ENCODE peak calls at places on chromosomes 2 and 18, in nine cellular contexts. R is stimulated activated CD4-positive, alpha-beta T cell treated with anti-CD3 and anti-CD28 coated beads, TNF-alpha, amount 100 ng/mL, for 1 hour; G is AG10803; C is nucleus accumbens; D is foreskin fibroblast; O is NCI-H1092 treated with DMSO at 0.1 percent for 48 hours; U is HS-5; Y is germinal center; I is NCI-H1694 treated with DMSO at 0.1 percent for 48 hours. T is an unnamed sample.

GRCh38 chr18:58842978-58843661 is 21.6 kb upstream of the ZNF532 start:
- DNase-seq in I (no peak), C (peak), O (no peak), U (no peak), Y (no peak), G (no peak), D (no peak), R (no peak), T (no peak)

GRCh38 chr2:38650717-38651116 is 15.2 kb upstream of the GALM start:
- DNase-seq in I (no peak), Y (no peak), G (no peak), D (no peak), O (no peak), U (no peak), C (no peak), R (no peak), T (no peak)

GRCh38 chr2:149741646-149742045 is 154.1 kb upstream of the MMADHC start:
- DNase-seq in U (peak), I (no peak), G (peak), D (peak), Y (no peak), O (no peak), C (no peak), R (no peak), T (no peak)

GRCh38 chr18:61608306-61608705 is 275.1 kb downstream of the CDH20 start:
- DNase-seq in D (no peak), R (no peak), Y (no peak), C (no peak), O (no peak), U (no peak), I (no peak), G (no peak), T (no peak)

GRCh38 chr2:229417906-229418305 is 146.8 kb upstream of the PID1 start:
- DNase-seq in O (peak), Y (no peak), D (no peak), R (no peak), C (no peak), I (no peak), U (no peak), G (no peak), T (no peak)

GRCh38 chr2:226795281-226796011 is 4.2 kb downstream of the IRS1 start:
- DNase-seq in C (no peak), O (no peak), R (no peak), Y (no peak), D (peak), G (peak), I (no peak), U (no peak), T (no peak)

GRCh38 chr2:226984461-226985226 is 148.8 kb downstream of the RHBDD1 start:
- DNase-seq in D (peak), I (no peak), C (no peak), O (no peak), Y (peak), R (no peak), U (no peak), G (no peak), T (no peak)

GRCh38 chr18:30705943-30706342 is 336.6 kb downstream of the DSC3 start:
- DNase-seq in D (no peak), G (no peak), U (no peak), C (no peak), O (no peak), I (no peak), R (no peak), Y (no peak), T (no peak)

GRCh38 chr2:242030226-242030575 is 160.7 kb downstream of the RTP5 start:
- DNase-seq in G (no peak), I (no peak), O (no peak), C (no peak), U (no peak), Y (no peak), R (no peak), D (no peak), T (no peak)

GRCh38 chr18:30302181-30302580 is 740.4 kb downstream of the DSC3 start:
- DNase-seq in I (no peak), Y (no peak), G (no peak), R (no peak), C (no peak), D (no peak), O (no peak), U (no peak), T (no peak)

GRCh38 chr18:27954226-27954625 is 222.7 kb downstream of the CDH2 start:
- DNase-seq in O (no peak), Y (no peak), C (no peak), D (peak), U (no peak), G (peak), I (no peak), R (no peak), T (no peak)

GRCh38 chr2:240368746-240369724 is 66.4 kb upstream of the GPC1 start:
- DNase-seq in Y (no peak), O (no peak), D (no peak), U (no peak), R (no peak), G (peak), I (no peak), C (no peak), T (no peak)